ENCODE peak calls at places on chromosomes 1 and 21, in four cellular contexts. O, J, R and T are unnamed samples.

GRCh38 chr1:227712648-227713047 is 22.5 kb downstream of the JMJD4 start:
- DNase-seq in O (no peak), J (no peak), R (no peak), T (no peak)

GRCh38 chr1:234963180-234963903 is 165.3 kb downstream of the TOMM20 start:
- DNase-seq in O (peak; percentile 93), J (no peak), R (peak; percentile 92), T (peak; percentile 50)

GRCh38 chr21:46146856-46147255 is 8.5 kb downstream of the FTCD start:
- DNase-seq in O (no peak), J (no peak), R (no peak), T (no peak)

GRCh38 chr21:38220270-38220737 is 36.5 kb upstream of the KCNJ15 start:
- DNase-seq in O (no peak), J (no peak), R (peak; percentile 42), T (no peak)

GRCh38 chr1:47181955-47182680 is 7.7 kb downstream of the PDZK1IP1 start:
- DNase-seq in O (peak; percentile 71), J (no peak), R (peak; percentile 65), T (peak; percentile 90)

GRCh38 chr1:8939362-8939995 is 6.2 kb upstream of the CA6 start:
- DNase-seq in O (peak; percentile 56), J (no peak), R (peak; percentile 36), T (peak; percentile 63)

GRCh38 chr1:12640237-12640957 is 3.5 kb upstream of the AADACL4 start:
- DNase-seq in O (no peak), J (no peak), R (no peak), T (no peak)

GRCh38 chr1:115665319-115665718 is 23.5 kb downstream of the VANGL1 start:
- DNase-seq in O (no peak), J (no peak), R (no peak), T (peak; percentile 53)

GRCh38 chr1:5898266-5898665 is 94.0 kb downstream of the NPHP4 start:
- DNase-seq in O (no peak), J (no peak), R (no peak), T (no peak)

GRCh38 chr1:171343727-171344472 is 29.9 kb downstream of the FMO4 start:
- DNase-seq in O (peak; percentile 14), J (no peak), R (peak; percentile 32), T (peak; percentile 39)

GRCh38 chr1:58921751-58922150 is 137.9 kb upstream of the JUN start:
- DNase-seq in O (no peak), J (no peak), R (no peak), T (no peak)

GRCh38 chr1:183898001-183898396 is 93.1 kb downstream of the RGL1 start:
- DNase-seq in O (no peak), J (no peak), R (no peak), T (no peak)

GRCh38 chr1:27724961-27725373 is 794 bp upstream of the FAM76A start:
- DNase-seq in O (no peak), J (peak; percentile 58), R (peak; percentile 15), T (peak; percentile 75)

GRCh38 chr1:159867322-159868064 is 5.0 kb upstream of the VSIG8 start:
- DNase-seq in O (peak; percentile 52), J (peak; percentile 40), R (no peak), T (peak; percentile 92)

GRCh38 chr1:161217831-161218230 is 2.7 kb downstream of the FCER1G start:
- DNase-seq in O (no peak), J (no peak), R (no peak), T (no peak)

GRCh38 chr1:193283026-193283425 is 96.6 kb upstream of the B3GALT2 start:
- DNase-seq in O (peak; percentile 60), J (peak; percentile 21), R (peak; percentile 37), T (no peak)
- TF ChIP-seq CTCF in O (no peak), J (no peak), R (no peak), T (no peak)

DNA sequence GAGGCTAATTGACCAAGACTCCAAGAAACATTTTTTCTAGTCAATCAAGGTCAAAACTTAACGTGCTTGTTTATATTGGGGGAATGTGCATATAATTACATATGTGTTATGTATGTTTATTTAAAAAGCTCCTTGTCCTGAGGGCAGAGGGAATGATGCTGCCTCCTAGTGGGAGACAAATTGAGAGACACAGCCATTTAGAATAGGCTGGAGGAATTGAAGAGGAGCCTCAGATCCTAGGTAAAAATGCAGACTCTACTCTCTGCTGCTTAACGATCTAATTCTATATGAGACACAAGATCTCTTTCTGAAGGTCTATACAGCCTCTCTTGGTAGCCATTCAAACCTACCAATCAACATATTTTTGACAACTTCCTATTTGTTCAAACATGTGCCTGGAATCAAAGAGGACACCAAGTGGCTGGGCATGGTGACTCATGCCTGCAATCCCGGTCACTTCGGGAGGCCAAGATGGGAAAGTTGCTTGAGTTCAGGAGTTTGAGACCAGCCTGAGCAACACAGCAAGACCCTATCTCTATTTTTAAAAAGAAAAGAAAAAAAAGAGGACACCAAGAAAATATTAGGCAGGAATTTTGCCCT is 136.6 kb upstream of the ZNF648 start:
- DNase-seq in O (peak; percentile 49), J (no peak), R (peak; percentile 4), T (peak; percentile 62)
- TF ChIP-seq CTCF in O (peak; percentile 53), J (peak; percentile 27), R (no peak), T (peak; percentile 20)

DNA sequence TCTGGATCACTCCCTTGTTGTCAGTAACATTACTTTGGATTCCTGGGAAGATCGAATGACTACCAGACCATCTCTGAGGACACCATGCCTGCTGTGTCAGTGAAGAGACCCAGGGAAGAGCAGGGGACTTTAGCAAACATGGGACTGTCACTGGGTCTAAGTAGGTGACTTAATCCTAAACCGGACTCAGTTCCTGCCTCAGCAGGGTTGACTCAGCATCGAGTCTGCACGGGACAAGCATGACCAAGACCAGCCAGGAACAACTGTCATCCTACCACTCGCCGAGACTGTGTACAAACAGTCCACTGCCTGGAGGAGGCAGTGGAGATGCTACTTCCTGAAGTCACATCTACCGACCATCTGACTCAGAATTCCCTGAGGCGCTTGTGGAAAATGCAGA is 53.2 kb upstream of the RAB4A start:
- DNase-seq in O (no peak), J (no peak), R (no peak), T (peak; percentile 61)
- TF ChIP-seq CTCF in O (peak; percentile 7), J (no peak), R (no peak), T (peak; percentile 17)

GRCh38 chr1:220551718-220552117 is 23.8 kb downstream of the MARK1 start:
- DNase-seq in O (no peak), J (no peak), R (no peak), T (no peak)

GRCh38 chr1:220552672-220553258 is 24.8 kb downstream of the MARK1 start:
- DNase-seq in O (peak; percentile 45), J (no peak), R (no peak), T (peak; percentile 55)

GRCh38 chr1:220556641-220557040 is 28.7 kb downstream of the MARK1 start:
- DNase-seq in O (no peak), J (no peak), R (no peak), T (no peak)

GRCh38 chr1:220551001-220551400 is 23.1 kb downstream of the MARK1 start:
- DNase-seq in O (no peak), J (no peak), R (no peak), T (no peak)
- TF ChIP-seq CTCF in O (no peak), J (no peak), R (no peak), T (no peak)